ENCODE peak calls at places on chromosomes 11 and 22, in ten cellular contexts. Z, W, M, P, L, X, R, T, V and S are unnamed samples.

GRCh38 chr11:14537134-14537599 is 17.0 kb upstream of the PSMA1 start:
- DNase-seq in Z (no peak), W (peak; percentile 55), M (no peak), P (peak; percentile 15), L (no peak), X (peak; percentile 5), R (peak; percentile 53), T (peak; percentile 25), V (peak; percentile 40), S (no peak)

GRCh38 chr11:60953781-60954180 is 1.8 kb upstream of the SLC15A3 start:
- DNase-seq in Z (peak; percentile 51), W (peak; percentile 56), M (no peak), P (peak; percentile 44), L (no peak), X (no peak), R (no peak), T (no peak), V (no peak), S (no peak)

GRCh38 chr11:45930951-45931563 is 8.6 kb downstream of the LARGE2 start:
- DNase-seq in Z (no peak), W (no peak), M (no peak), P (no peak), L (no peak), X (peak; percentile 97), R (no peak), T (no peak), V (no peak), S (no peak)

GRCh38 chr22:24059121-24059520 is 48.0 kb downstream of the CABIN1 start:
- DNase-seq in Z (peak; percentile 96), W (peak; percentile 98), M (no peak), P (peak; percentile 99), L (peak; percentile 94), X (no peak), R (no peak), T (peak; percentile 75), V (peak; percentile 76), S (no peak)

GRCh38 chr11:13308704-13309103 is 31.1 kb downstream of the BMAL1 start:
- DNase-seq in Z (no peak), W (no peak), M (no peak), P (no peak), L (no peak), X (no peak), R (no peak), T (no peak), V (no peak), S (no peak)

GRCh38 chr22:17095538-17095937 is 10.7 kb downstream of the IL17RA start:
- DNase-seq in Z (no peak), W (peak; percentile 14), M (no peak), P (no peak), L (no peak), X (no peak), R (no peak), T (no peak), V (no peak), S (no peak)

GRCh38 chr11:79045811-79046304 is 395.0 kb downstream of the TENM4 start:
- DNase-seq in Z (peak; percentile 50), W (no peak), M (no peak), P (peak; percentile 58), L (no peak), X (peak; percentile 65), R (no peak), T (no peak), V (no peak), S (no peak)

GRCh38 chr11:17014774-17015638 is 792 bp upstream of the PLEKHA7 start:
- DNase-seq in Z (peak; percentile 15), W (peak; percentile 1), M (peak; percentile 70), P (no peak), L (no peak), X (no peak), R (peak; percentile 69), T (no peak), V (peak; percentile 23), S (no peak)

GRCh38 chr22:27751277-27752070 is 50.1 kb downstream of the MN1 start:
- DNase-seq in Z (no peak), W (no peak), M (no peak), P (no peak), L (no peak), X (no peak), R (no peak), T (no peak), V (no peak), S (no peak)

GRCh38 chr11:93740802-93741093 is 547 bp downstream of the TAF1D start:
- DNase-seq in Z (peak; percentile 34), W (peak; percentile 69), M (no peak), P (peak; percentile 49), L (no peak), X (peak; percentile 32), R (peak; percentile 66), T (peak; percentile 55), V (peak; percentile 73), S (peak; percentile 61)

GRCh38 chr11:88535916-88536547 is 198.5 kb upstream of the CTSC start:
- DNase-seq in Z (peak; percentile 76), W (peak; percentile 92), M (no peak), P (peak; percentile 92), L (no peak), X (peak; percentile 90), R (no peak), T (no peak), V (peak; percentile 89), S (no peak)

GRCh38 chr22:42127606-42128005 is 3.0 kb downstream of the CYP2D6 start:
- DNase-seq in Z (no peak), W (no peak), M (no peak), P (no peak), L (no peak), X (no peak), R (no peak), T (no peak), V (no peak), S (no peak)

GRCh38 chr22:42138122-42138770 is 7.6 kb upstream of the CYP2D6 start:
- DNase-seq in Z (no peak), W (no peak), M (no peak), P (no peak), L (no peak), X (no peak), R (no peak), T (no peak), V (no peak), S (no peak)

GRCh38 chr22:42134033-42135020 is 3.7 kb upstream of the CYP2D6 start:
- DNase-seq in Z (no peak), W (no peak), M (no peak), P (no peak), L (no peak), X (no peak), R (no peak), T (no peak), V (peak; percentile 12), S (no peak)

GRCh38 chr22:42131562-42131961 is 952 bp upstream of the CYP2D6 start:
- DNase-seq in Z (no peak), W (no peak), M (no peak), P (no peak), L (no peak), X (no peak), R (no peak), T (no peak), V (no peak), S (no peak)

DNA sequence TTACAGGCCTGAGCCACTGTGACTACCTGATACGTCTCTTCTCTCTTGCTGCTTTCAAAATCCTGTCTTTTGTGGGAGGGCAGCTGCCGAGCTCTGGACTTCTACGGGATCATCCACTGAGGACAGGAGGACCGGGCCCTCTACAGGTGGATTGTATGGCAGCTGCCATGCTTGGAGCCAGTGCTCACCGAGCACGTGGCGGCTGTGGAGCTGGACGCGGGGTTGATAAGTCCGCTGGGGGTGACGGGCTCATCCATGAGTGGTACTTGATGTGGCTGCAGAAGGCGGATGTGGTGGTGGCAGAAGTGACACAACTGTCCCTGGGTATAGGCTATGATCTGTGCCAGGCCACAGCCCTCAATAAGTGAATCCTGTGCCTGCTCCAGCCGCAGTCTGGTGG is 1.8 kb upstream of the CYP2D6 start:
- DNase-seq in Z (no peak), W (no peak), M (no peak), P (no peak), L (no peak), X (no peak), R (no peak), T (no peak), V (no peak), S (no peak)
- TF ChIP-seq CTCF in Z (no peak), W (no peak), M (peak; percentile 30), P (no peak), L (no peak), X (no peak), R (no peak), T (no peak), V (no peak), S (no peak)

GRCh38 chr22:29302681-29303465 is 3.6 kb upstream of the GAS2L1 start:
- DNase-seq in Z (no peak), W (no peak), M (peak; percentile 57), P (no peak), L (no peak), X (no peak), R (no peak), T (no peak), V (no peak), S (no peak)

GRCh38 chr22:29300807-29301601 is 5.4 kb upstream of the GAS2L1 start:
- DNase-seq in Z (no peak), W (no peak), M (no peak), P (no peak), L (no peak), X (no peak), R (no peak), T (no peak), V (no peak), S (no peak)

GRCh38 chr22:29301716-29302401 is 4.6 kb upstream of the GAS2L1 start:
- DNase-seq in Z (no peak), W (no peak), M (peak; percentile 32), P (no peak), L (no peak), X (no peak), R (no peak), T (no peak), V (no peak), S (no peak)

GRCh38 chr22:29300467-29300806 is 6.0 kb upstream of the GAS2L1 start:
- DNase-seq in Z (no peak), W (no peak), M (no peak), P (no peak), L (no peak), X (no peak), R (no peak), T (no peak), V (no peak), S (no peak)

GRCh38 chr22:29302402-29302680 is 4.1 kb upstream of the GAS2L1 start:
- DNase-seq in Z (no peak), W (no peak), M (no peak), P (no peak), L (no peak), X (no peak), R (no peak), T (no peak), V (no peak), S (no peak)
- TF ChIP-seq CTCF in Z (no peak), W (no peak), M (no peak), P (no peak), L (no peak), X (no peak), R (no peak), T (no peak), V (no peak), S (no peak)

GRCh38 chr22:38766076-38766777 is 10.4 kb upstream of the SUN2 start:
- DNase-seq in Z (peak; percentile 58), W (peak; percentile 24), M (peak; percentile 93), P (peak; percentile 64), L (no peak), X (peak; percentile 65), R (peak; percentile 77), T (no peak), V (peak; percentile 68), S (peak; percentile 35)
- TF ChIP-seq CTCF in Z (peak; percentile 97), W (peak; percentile 83), M (peak; percentile 93), P (peak; percentile 66), L (peak; percentile 92), X (peak; percentile 98), R (peak; percentile 77), T (peak; percentile 54), V (peak; percentile 93), S (peak; percentile 47)

GRCh38 chr11:19604679-19605375 is 107.8 kb upstream of the NAV2 start:
- DNase-seq in Z (no peak), W (peak; percentile 43), M (no peak), P (no peak), L (no peak), X (no peak), R (no peak), T (no peak), V (no peak), S (no peak)
- TF ChIP-seq CTCF in Z (no peak), W (no peak), M (no peak), P (no peak), L (no peak), X (no peak), R (no peak), T (no peak), V (no peak), S (no peak)